ENCODE peak calls at places on chromosomes 11 and 22, in seven cellular contexts. B, P, X, Z, V, M and J are unnamed samples.

GRCh38 chr22:23099525-23099792 is 29.1 kb downstream of the GNAZ start:
- DNase-seq in P (no peak), B (no peak), V (no peak), M (no peak), Z (no peak), X (no peak), J (no peak)

GRCh38 chr22:46770726-46771125 is 8.3 kb downstream of the TBC1D22A start:
- DNase-seq in M (no peak), V (no peak), P (peak), B (no peak), X (no peak), Z (no peak), J (no peak)

GRCh38 chr11:8259316-8259995 is 4.2 kb downstream of the LMO1 start:
- DNase-seq in Z (no peak), V (no peak), M (no peak), B (no peak), P (no peak), X (no peak), J (no peak)

GRCh38 chr11:13376838-13377237 is 86.2 kb downstream of the BTBD10 start:
- DNase-seq in Z (no peak), X (no peak), M (no peak), B (no peak), V (no peak), P (no peak), J (no peak)

GRCh38 chr11:59801981-59802638 is 8.5 kb downstream of the MRPL16 start:
- DNase-seq in P (peak), V (peak), B (no peak), M (peak), X (peak), Z (peak), J (no peak)

GRCh38 chr11:107785401-107785800 is 73.2 kb downstream of the SLC35F2 start:
- DNase-seq in Z (peak), P (no peak), X (peak), B (peak), M (no peak), V (no peak), J (no peak)

GRCh38 chr11:129237880-129238638 is 45.9 kb upstream of the ARHGAP32 start:
- DNase-seq in M (no peak), X (no peak), B (no peak), P (no peak), V (no peak), Z (no peak), J (no peak)

GRCh38 chr11:44398266-44399045 is 88.5 kb upstream of the ALX4 start:
- DNase-seq in P (no peak), M (no peak), X (no peak), Z (no peak), V (no peak), B (no peak), J (no peak)

GRCh38 chr11:78961938-78962701 is 387.5 kb upstream of the NARS2 start:
- DNase-seq in Z (no peak), V (peak), M (no peak), B (no peak), P (peak), X (no peak), J (no peak)

GRCh38 chr11:60345489-60345888 is 18.4 kb downstream of the MS4A6E start:
- DNase-seq in M (no peak), V (no peak), B (peak), Z (no peak), P (no peak), X (peak), J (peak)

GRCh38 chr22:49948958-49949913 is 11.3 kb upstream of the PIM3 start:
- DNase-seq in P (no peak), M (no peak), V (no peak), Z (no peak), X (peak), B (no peak), J (no peak)

GRCh38 chr11:130168105-130168504 is 8.5 kb downstream of the ST14 start:
- DNase-seq in B (no peak), V (peak), X (no peak), M (no peak), Z (peak), P (no peak), J (no peak)

GRCh38 chr11:34926831-34927132 is 10.4 kb downstream of the PDHX start:
- DNase-seq in B (no peak), Z (peak), P (no peak), M (no peak), V (no peak), X (no peak), J (no peak)

GRCh38 chr22:29030618-29031235 is 30.9 kb downstream of the C22orf31 start:
- DNase-seq in X (peak), M (peak), Z (peak), V (peak), P (peak), B (no peak), J (no peak)

GRCh38 chr11:2558861-2559526 is 114.2 kb downstream of the KCNQ1 start:
- DNase-seq in B (no peak), X (no peak), P (no peak), Z (no peak), M (no peak), V (no peak), J (no peak)

GRCh38 chr22:19958083-19959042 is 16.7 kb upstream of the TXNRD2 start:
- DNase-seq in V (no peak), X (no peak), B (no peak), M (peak), Z (peak), P (no peak), J (no peak)

GRCh38 chr22:48709976-48710375 is 1117.7 kb downstream of the BRD1 start:
- DNase-seq in V (no peak), P (no peak), Z (no peak), M (no peak), B (no peak), X (no peak), J (no peak)